ENCODE peak calls at places on chromosome 6, in ten cellular contexts. H, P, O, T, B, M, D, C, V and I are unnamed samples.

GRCh38 chr6:111996159-111996558 is 57.7 kb upstream of the CCN6 start:
- DNase-seq in D (no peak), P (no peak), H (no peak), C (no peak), B (no peak), M (no peak), T (no peak), V (no peak), O (no peak), I (no peak)

GRCh38 chr6:134352786-134353480 is 35.0 kb upstream of the SGK1 start:
- DNase-seq in M (no peak), T (no peak), H (no peak), O (no peak), P (peak; percentile 44), V (no peak), D (no peak), B (peak; percentile 6), C (no peak), I (no peak)

GRCh38 chr6:10613077-10613476 is 81.3 kb downstream of the C6orf52 start:
- DNase-seq in O (no peak), V (no peak), B (no peak), T (no peak), P (no peak), H (no peak), C (no peak), D (no peak), M (no peak), I (no peak)

GRCh38 chr6:127162808-127163207 is 44.3 kb downstream of the RSPO3 start:
- DNase-seq in D (no peak), O (no peak), H (no peak), B (no peak), M (no peak), P (no peak), V (no peak), C (no peak), T (no peak), I (no peak)

GRCh38 chr6:26028753-26029569 is 58.3 kb upstream of the HFE start:
- DNase-seq in M (no peak), D (no peak), H (no peak), B (peak; percentile 91), P (no peak), O (no peak), T (no peak), C (no peak), V (no peak), I (no peak)

GRCh38 chr6:73225396-73225795 is at the start of gene KHDC1L:
- DNase-seq in H (no peak), P (no peak), B (no peak), C (no peak), D (no peak), M (no peak), T (no peak), O (no peak), V (no peak), I (no peak)

GRCh38 chr6:25007269-25007699 is 71.5 kb upstream of the RIPOR2 start:
- DNase-seq in C (no peak), M (no peak), P (no peak), B (no peak), D (no peak), H (no peak), V (no peak), T (no peak), O (no peak), I (no peak)

GRCh38 chr6:73586416-73586974 is 65.7 kb upstream of the EEF1A1 start:
- DNase-seq in C (no peak), B (no peak), M (no peak), V (no peak), O (no peak), T (no peak), P (no peak), H (no peak), D (no peak), I (no peak)

GRCh38 chr6:151036869-151037680 is 171.6 kb downstream of the MTHFD1L start:
- DNase-seq in H (no peak), B (no peak), V (no peak), T (no peak), D (no peak), P (peak; percentile 81), O (no peak), C (no peak), M (no peak), I (no peak)

GRCh38 chr6:151029976-151030375 is 164.5 kb downstream of the MTHFD1L start:
- DNase-seq in H (no peak), O (no peak), P (no peak), M (no peak), B (no peak), C (no peak), D (no peak), T (no peak), V (no peak), I (no peak)

GRCh38 chr6:151032034-151032433 is 166.5 kb downstream of the MTHFD1L start:
- DNase-seq in B (no peak), C (no peak), T (no peak), P (no peak), O (no peak), H (no peak), D (no peak), V (no peak), M (no peak), I (no peak)

GRCh38 chr6:151038616-151039015 is 173.1 kb downstream of the MTHFD1L start:
- DNase-seq in H (no peak), V (no peak), P (no peak), B (no peak), C (no peak), D (no peak), O (no peak), M (no peak), T (no peak), I (no peak)

GRCh38 chr6:151034825-151035781 is 169.6 kb downstream of the MTHFD1L start:
- DNase-seq in P (no peak), D (no peak), H (no peak), C (no peak), O (no peak), V (no peak), B (no peak), M (no peak), T (no peak), I (no peak)
- H3K27ac ChIP-seq in P (peak overlapping the region; percentile 94), D (no peak overlapping the region), H (no peak overlapping the region), C (peak overlapping the region; percentile 73), O (no peak overlapping the region), V (no peak overlapping the region), B (no peak overlapping the region), M (peak overlapping the region; percentile 98), T (no peak overlapping the region), I (no peak overlapping the region)

GRCh38 chr6:157244175-157244574 is 79.1 kb downstream of the TMEM242 start:
- DNase-seq in D (no peak), V (no peak), C (no peak), H (no peak), T (no peak), P (no peak), M (no peak), B (no peak), O (peak; percentile 59), I (no peak)

GRCh38 chr6:157246048-157246630 is 77.2 kb downstream of the TMEM242 start:
- DNase-seq in H (no peak), D (peak; percentile 55), V (no peak), B (no peak), P (no peak), O (peak; percentile 49), C (no peak), M (no peak), T (no peak), I (no peak)

GRCh38 chr6:157242791-157243190 is 80.5 kb downstream of the TMEM242 start:
- DNase-seq in B (no peak), H (no peak), T (no peak), P (no peak), M (no peak), O (peak; percentile 24), V (no peak), C (no peak), D (no peak), I (no peak)

GRCh38 chr6:157245486-157245885 is 77.8 kb downstream of the TMEM242 start:
- DNase-seq in P (no peak), T (no peak), V (no peak), B (no peak), C (no peak), O (peak; percentile 24), H (no peak), D (no peak), M (no peak), I (no peak)

DNA sequence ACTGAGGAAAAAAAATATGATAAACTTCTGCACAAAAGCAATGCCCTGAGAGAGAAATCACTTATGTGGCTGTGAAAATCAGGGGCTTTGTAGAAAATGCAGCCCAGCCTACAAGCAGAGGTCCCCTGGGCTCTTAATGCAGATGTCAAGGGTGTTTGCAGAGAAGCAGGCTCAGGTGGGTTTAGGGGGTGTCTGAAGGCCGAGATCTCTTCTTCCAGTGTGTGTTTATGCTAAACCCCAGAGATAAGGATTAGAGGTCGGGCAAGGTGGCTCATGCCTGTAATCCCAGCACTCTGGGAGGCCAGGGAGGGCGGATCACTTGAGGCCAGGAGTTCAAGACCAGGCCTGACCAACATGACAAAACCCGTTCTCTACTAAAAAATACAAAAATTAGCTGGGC is 78.5 kb downstream of the TMEM242 start:
- DNase-seq in T (no peak), H (no peak), P (no peak), O (peak; percentile 11), C (no peak), D (no peak), M (no peak), V (no peak), B (no peak), I (no peak)
- H3K27ac ChIP-seq in T (no peak overlapping the region), H (no peak overlapping the region), P (no peak overlapping the region), O (peak overlapping the region; percentile 38), C (peak overlapping the region; percentile 75), D (peak overlapping the region; percentile 56), M (no peak overlapping the region), V (no peak overlapping the region), B (no peak overlapping the region), I (peak overlapping the region; percentile 38)

DNA sequence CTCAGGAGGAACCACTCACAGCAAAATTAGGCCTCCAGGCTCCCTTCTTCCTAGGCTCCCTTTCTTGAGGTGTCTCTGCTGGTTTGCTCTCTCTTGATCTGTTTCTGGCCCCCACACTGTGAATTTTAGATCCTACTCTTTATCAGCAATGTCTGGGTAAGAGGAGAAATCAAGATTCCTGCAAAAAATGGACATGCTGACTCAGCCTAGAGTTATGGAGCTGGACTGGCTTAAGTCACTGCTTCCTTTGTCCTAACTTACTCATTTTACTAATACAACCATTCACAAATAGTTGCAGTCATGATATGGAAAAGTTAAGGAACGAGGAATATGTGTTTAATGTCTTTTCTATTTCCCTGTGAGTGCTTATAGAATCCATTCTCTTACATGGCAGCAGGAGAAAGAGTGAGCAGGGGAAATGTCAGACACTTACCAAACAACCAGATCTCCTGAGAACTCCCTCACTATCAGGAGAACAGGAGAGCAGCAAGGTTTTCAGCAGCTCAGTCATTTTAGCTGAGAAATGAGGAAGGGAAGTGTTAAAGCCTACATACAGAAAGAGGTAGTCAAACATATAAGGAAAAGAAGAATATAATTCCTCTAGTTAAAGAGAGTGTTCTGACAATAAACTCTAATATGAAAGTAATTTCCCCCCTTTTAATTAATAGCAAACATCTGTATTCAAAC is 160.8 kb downstream of the PDE7B start:
- DNase-seq in O (no peak), P (no peak), T (no peak), D (no peak), B (peak; percentile 16), H (no peak), C (no peak), M (no peak), V (no peak), I (no peak)
- H3K27ac ChIP-seq in O (no peak overlapping the region), P (no peak overlapping the region), T (no peak overlapping the region), D (no peak overlapping the region), B (no peak overlapping the region), H (no peak overlapping the region), C (no peak overlapping the region), M (no peak overlapping the region), V (no peak overlapping the region), I (no peak overlapping the region)

DNA sequence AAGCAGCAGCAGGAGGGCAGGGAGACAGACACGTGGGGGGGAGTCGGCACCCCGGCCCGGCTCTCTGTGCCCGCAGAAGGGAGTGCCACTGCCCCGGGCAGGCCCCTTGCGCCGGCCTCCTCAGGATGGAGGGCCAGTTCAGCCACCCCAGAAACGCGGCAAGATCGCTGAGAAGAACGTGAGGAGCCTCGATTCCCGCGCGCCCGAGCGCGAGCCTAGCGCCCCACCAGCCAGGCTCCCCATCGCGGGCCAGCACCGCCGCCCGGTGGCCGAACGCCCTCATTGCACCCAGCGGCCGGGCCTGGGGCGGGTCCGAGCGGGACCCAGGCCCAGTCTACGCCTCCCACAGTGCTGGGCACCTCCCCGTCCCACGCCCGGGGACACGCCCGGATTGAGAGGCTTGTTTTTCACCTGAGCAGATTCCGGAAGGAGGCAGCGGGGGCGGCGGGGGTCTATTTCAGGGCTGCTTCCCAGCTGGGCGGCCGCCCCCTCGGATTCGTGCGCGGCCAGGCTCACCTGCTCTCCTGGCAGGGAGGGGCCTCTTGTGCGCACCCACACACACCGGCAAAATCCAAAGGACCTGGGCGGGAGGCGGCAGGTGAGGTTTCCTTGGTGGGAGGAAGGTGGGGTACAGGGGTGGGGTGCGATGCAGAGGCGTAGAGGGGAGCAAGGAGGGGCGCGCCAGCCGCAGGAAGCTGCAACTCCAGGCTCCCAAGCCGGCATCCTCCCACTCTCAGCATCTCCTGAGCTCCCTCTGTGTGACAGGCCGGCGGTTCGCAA is 9.0 kb upstream of the GRM4 start:
- DNase-seq in P (no peak), V (peak; percentile 56), O (no peak), M (no peak), T (peak; percentile 78), C (no peak), B (peak; percentile 51), H (no peak), D (peak; percentile 41), I (no peak)
- H3K27ac ChIP-seq in P (no peak overlapping the region), V (no peak overlapping the region), O (no peak overlapping the region), M (no peak overlapping the region), T (no peak overlapping the region), C (no peak overlapping the region), B (no peak overlapping the region), H (no peak overlapping the region), D (no peak overlapping the region), I (no peak overlapping the region)